ENCODE peak calls at places on chromosomes 12 and 14, in seven cellular contexts. T, D, S, X, Z, K and N are unnamed samples.
A peak's percentile ranks its signal among the peaks of the same experiment; 100 is the strongest.

GRCh38 chr14:40629144-40629543 is 977.5 kb upstream of the LRFN5 start:
- DNase-seq in T (no peak), D (no peak), S (no peak), X (no peak), Z (no peak), K (no peak), N (no peak)

GRCh38 chr12:49583361-49584094 is 15.6 kb upstream of the MCRS1 start:
- DNase-seq in T (no peak), D (no peak), S (no peak), X (no peak), Z (no peak), K (peak; percentile 12), N (no peak)

GRCh38 chr12:123983822-123984485 is 10.9 kb downstream of the ZNF664 start:
- DNase-seq in T (no peak), D (peak; percentile 3), S (peak; percentile 40), X (peak; percentile 89), Z (peak; percentile 62), K (peak; percentile 85), N (no peak)

GRCh38 chr12:112419269-112420133 is 754 bp downstream of the PTPN11 start:
- DNase-seq in T (peak; percentile 74), D (peak; percentile 35), S (peak; percentile 61), X (peak; percentile 59), Z (peak; percentile 76), K (peak; percentile 93), N (no peak)

GRCh38 chr14:31252865-31253264 is 45.3 kb upstream of the HECTD1 start:
- DNase-seq in T (no peak), D (no peak), S (no peak), X (peak; percentile 56), Z (no peak), K (no peak), N (no peak)

GRCh38 chr12:40141996-40142395 is 36.1 kb upstream of the SLC2A13 start:
- DNase-seq in T (no peak), D (no peak), S (no peak), X (no peak), Z (no peak), K (no peak), N (no peak)

GRCh38 chr14:65173973-65174693 is 71.8 kb upstream of the MAX start:
- DNase-seq in T (no peak), D (no peak), S (no peak), X (no peak), Z (no peak), K (no peak), N (no peak)

GRCh38 chr12:109944975-109945374 is 44.9 kb downstream of the TCHP start:
- DNase-seq in T (peak; percentile 61), D (no peak), S (no peak), X (no peak), Z (peak; percentile 46), K (no peak), N (no peak)

GRCh38 chr12:132237772-132238486 is 91.5 kb downstream of the GALNT9 start:
- DNase-seq in T (no peak), D (no peak), S (no peak), X (no peak), Z (peak; percentile 15), K (no peak), N (no peak)

GRCh38 chr12:43914923-43915468 is 79.1 kb downstream of the TMEM117 start:
- DNase-seq in T (no peak), D (no peak), S (no peak), X (peak; percentile 57), Z (no peak), K (peak; percentile 21), N (no peak)

GRCh38 chr14:20978687-20979086 is 11.1 kb upstream of the METTL17 start:
- DNase-seq in T (no peak), D (no peak), S (no peak), X (no peak), Z (no peak), K (no peak), N (no peak)

GRCh38 chr14:36367985-36368774 is 47.7 kb upstream of the MBIP start:
- DNase-seq in T (no peak), D (no peak), S (no peak), X (no peak), Z (no peak), K (no peak), N (no peak)

GRCh38 chr14:93989939-93990338 is 7.2 kb upstream of the CCDC197 start:
- DNase-seq in T (no peak), D (no peak), S (no peak), X (no peak), Z (no peak), K (no peak), N (no peak)

GRCh38 chr12:28611501-28611900 is 421.2 kb downstream of the CCDC91 start:
- DNase-seq in T (no peak), D (no peak), S (peak; percentile 31), X (no peak), Z (no peak), K (peak; percentile 13), N (no peak)

GRCh38 chr14:61565181-61565580 is 130.1 kb upstream of the HIF1A start:
- DNase-seq in T (no peak), D (no peak), S (no peak), X (no peak), Z (no peak), K (peak; percentile 73), N (no peak)

GRCh38 chr14:61563880-61564622 is 131.3 kb upstream of the HIF1A start:
- DNase-seq in T (no peak), D (no peak), S (no peak), X (no peak), Z (no peak), K (no peak), N (no peak)

GRCh38 chr14:61563162-61563511 is 132.2 kb upstream of the HIF1A start:
- DNase-seq in T (no peak), D (no peak), S (no peak), X (no peak), Z (no peak), K (no peak), N (no peak)

GRCh38 chr14:61565836-61566536 is 129.3 kb upstream of the HIF1A start:
- DNase-seq in T (no peak), D (no peak), S (no peak), X (no peak), Z (no peak), K (peak; percentile 91), N (peak; percentile 19)

DNA sequence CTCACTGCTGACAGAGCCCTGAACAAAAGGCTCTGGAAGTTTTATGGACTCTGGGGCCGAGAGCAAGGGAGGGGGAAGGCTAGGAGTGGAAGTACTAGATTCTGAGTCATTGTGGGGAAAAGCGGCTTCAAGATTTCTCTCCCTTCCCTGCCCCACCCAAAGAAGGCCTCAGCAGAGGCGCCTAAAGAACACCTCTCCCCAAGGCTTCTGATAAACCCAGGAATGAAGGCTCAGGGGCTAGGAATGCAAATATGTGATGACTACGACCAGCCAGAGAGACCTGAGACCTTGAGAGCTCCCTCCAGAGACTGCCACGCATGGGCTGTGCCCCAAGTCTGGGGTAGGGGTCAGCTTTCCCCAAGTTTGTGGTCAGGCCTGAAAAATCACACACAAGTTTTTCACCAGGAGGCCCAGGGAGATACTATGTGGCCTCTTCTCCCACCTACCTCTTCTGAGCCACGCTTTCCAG is 130.7 kb upstream of the HIF1A start:
- DNase-seq in T (no peak), D (no peak), S (no peak), X (no peak), Z (no peak), K (peak; percentile 97), N (no peak)
- H3K4me1 ChIP-seq in T (no peaks in the 10 kb centered on the region), D (peaks cover 18% of the 10 kb centered on the region), S (peaks cover 45% of the 10 kb centered on the region), X (peaks cover 22% of the 10 kb centered on the region), Z (peaks cover 62% of the 10 kb centered on the region), K (peaks cover 84% of the 10 kb centered on the region), N (peaks cover 10% of the 10 kb centered on the region)

DNA sequence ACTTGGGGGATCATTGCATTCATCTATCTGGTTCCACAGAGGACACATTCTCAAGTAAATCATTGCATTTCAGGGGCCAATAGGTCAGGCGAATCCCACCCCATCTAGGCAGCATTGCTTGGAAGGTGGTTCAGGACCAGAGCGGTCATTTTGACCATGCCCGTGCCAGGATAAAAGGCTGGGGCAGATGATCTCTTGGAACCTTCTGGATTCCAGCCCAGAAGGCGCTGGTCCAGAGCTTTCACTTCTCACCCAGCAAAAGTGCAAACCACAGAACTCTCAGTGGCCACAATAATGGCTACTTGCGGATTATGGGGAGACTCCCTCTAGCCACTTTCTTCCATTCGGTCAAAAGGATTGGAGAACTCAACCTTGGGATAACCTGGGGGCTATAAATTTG is 595 bp upstream of the KRT85 start:
- DNase-seq in T (no peak), D (no peak), S (no peak), X (no peak), Z (no peak), K (no peak), N (no peak)
- H3K27me3 ChIP-seq in T (no peaks in the 10 kb centered on the region), D (no peaks in the 10 kb centered on the region), S (no peaks in the 10 kb centered on the region), X (no peaks in the 10 kb centered on the region), Z (no peaks in the 10 kb centered on the region), K (peaks cover 37% of the 10 kb centered on the region), N (no peaks in the 10 kb centered on the region)

GRCh38 chr14:52094871-52095270 is 26.0 kb upstream of the NID2 start:
- DNase-seq in T (no peak), D (no peak), S (no peak), X (no peak), Z (no peak), K (no peak), N (no peak)

GRCh38 chr14:52086755-52087154 is 17.9 kb upstream of the NID2 start:
- DNase-seq in T (no peak), D (no peak), S (no peak), X (no peak), Z (no peak), K (no peak), N (no peak)

GRCh38 chr14:52091913-52092312 is 23.1 kb upstream of the NID2 start:
- DNase-seq in T (no peak), D (no peak), S (no peak), X (no peak), Z (no peak), K (no peak), N (no peak)

GRCh38 chr14:52089208-52089607 is 20.3 kb upstream of the NID2 start:
- DNase-seq in T (no peak), D (no peak), S (no peak), X (no peak), Z (no peak), K (no peak), N (no peak)

DNA sequence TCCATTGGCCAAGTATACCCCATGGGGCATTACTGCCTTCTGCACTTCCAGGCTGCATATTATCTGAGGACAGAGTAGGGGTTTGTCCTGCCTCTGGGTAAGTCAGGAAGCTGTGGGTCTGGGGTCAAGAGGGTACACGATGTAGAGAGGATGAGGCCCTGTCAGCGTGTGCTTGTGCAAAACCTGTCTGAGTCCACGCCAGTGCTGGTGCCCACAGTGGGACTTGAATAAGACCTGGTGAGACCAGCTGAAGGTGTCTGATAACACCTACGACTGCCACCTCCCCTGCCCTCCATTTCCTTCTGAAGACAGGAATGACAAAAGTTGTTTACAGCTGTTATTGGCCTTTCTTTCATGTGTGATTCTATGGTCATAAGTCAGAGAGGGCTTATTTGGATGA is 22.1 kb upstream of the NID2 start:
- DNase-seq in T (no peak), D (no peak), S (no peak), X (no peak), Z (no peak), K (no peak), N (no peak)
- H3K4me1 ChIP-seq in T (no peaks in the 10 kb centered on the region), D (no peaks in the 10 kb centered on the region), S (no peaks in the 10 kb centered on the region), X (no peaks in the 10 kb centered on the region), Z (peaks cover 21% of the 10 kb centered on the region), K (no peaks in the 10 kb centered on the region), N (no peaks in the 10 kb centered on the region)

DNA sequence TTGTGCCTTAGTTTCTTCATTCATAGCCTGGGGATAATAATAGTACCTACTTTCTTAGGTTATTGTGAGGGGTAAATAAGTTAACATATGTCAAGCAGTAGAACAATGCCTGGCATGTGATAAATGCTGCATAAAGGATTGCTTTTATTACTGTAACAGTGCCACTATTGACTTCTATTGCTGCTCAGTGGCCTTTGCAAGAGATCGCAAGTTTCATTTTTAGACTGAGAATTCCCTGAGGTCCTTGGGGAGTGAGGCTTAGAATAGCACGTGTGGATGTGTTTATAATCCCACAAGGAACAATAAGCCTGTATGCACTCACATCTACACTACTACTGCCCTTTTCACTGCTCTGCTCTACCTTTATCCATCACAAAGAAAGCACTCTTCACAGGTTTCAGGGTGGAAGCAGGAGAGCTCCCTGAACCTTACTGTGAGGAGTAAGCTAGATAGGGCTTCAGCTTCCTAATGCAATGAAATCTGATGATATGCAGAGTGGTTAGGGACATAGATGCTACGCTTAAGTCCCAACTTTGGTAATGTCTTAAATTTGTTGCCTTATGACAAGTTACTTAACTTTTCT is 302.6 kb downstream of the SNAPC1 start:
- DNase-seq in T (no peak), D (no peak), S (no peak), X (no peak), Z (no peak), K (no peak), N (no peak)
- H3K27me3 ChIP-seq in T (no peaks in the 10 kb centered on the region), D (no peaks in the 10 kb centered on the region), S (peaks cover 4% of the 10 kb centered on the region), X (no peaks in the 10 kb centered on the region), Z (no peaks in the 10 kb centered on the region), K (peaks cover 7% of the 10 kb centered on the region), N (no peaks in the 10 kb centered on the region)